ENCODE peak calls at places on chromosomes 13 and 19, in five cellular contexts. Q is stimulated activated CD8-positive, alpha-beta memory T cell treated with anti-CD3 and anti-CD28 coated beads, Interleukin-2, amount 100 ng/mL, for 1 hour; N is activated gamma-delta T cell treated with anti-CD3 and anti-CD28 coated beads, Interleukin-2, amount 50 U/mL, for 16 hours; O is ecto neural progenitor cell; W is T-helper 17 cell. C is an unnamed sample.

GRCh38 chr19:45280471-45280961 is 29.4 kb downstream of the MARK4 start:
- DNase-seq in Q (no peak), N (no peak), O (no peak), W (no peak), C (no peak)

GRCh38 chr19:46297700-46298476 is 1.0 kb downstream of the HIF3A start:
- DNase-seq in Q (no peak), N (no peak), O (no peak), W (no peak), C (no peak)

GRCh38 chr19:13420780-13421179 is 85.5 kb downstream of the CACNA1A start:
- DNase-seq in Q (no peak), N (no peak), O (no peak), W (no peak), C (no peak)

GRCh38 chr13:112583592-112584277 is 4.2 kb downstream of the TUBGCP3 start:
- DNase-seq in Q (no peak), N (no peak), O (no peak), W (no peak), C (no peak)

GRCh38 chr19:19406878-19407639 is 1.6 kb downstream of the GATAD2A start:
- DNase-seq in Q (peak; percentile 39), N (no peak), O (no peak), W (no peak), C (peak; percentile 55)

GRCh38 chr19:30684613-30685012 is 312.4 kb downstream of the ZNF536 start:
- DNase-seq in Q (no peak), N (no peak), O (no peak), W (no peak), C (no peak)

GRCh38 chr19:45451181-45451849 is 16.5 kb upstream of the FOSB start:
- DNase-seq in Q (no peak), N (no peak), O (no peak), W (peak; percentile 45), C (peak; percentile 56)

GRCh38 chr19:56310462-56310861 is 4.2 kb downstream of the ZSCAN5A start:
- DNase-seq in Q (no peak), N (no peak), O (no peak), W (no peak), C (no peak)

GRCh38 chr19:54521022-54521859 is 18.6 kb downstream of the LAIR2 start:
- DNase-seq in Q (no peak), N (no peak), O (no peak), W (no peak), C (no peak)

GRCh38 chr19:30512748-30513389 is 140.7 kb downstream of the ZNF536 start:
- DNase-seq in Q (no peak), N (no peak), O (no peak), W (no peak), C (no peak)

GRCh38 chr13:26707122-26708006 is 53.2 kb downstream of the GPR12 start:
- DNase-seq in Q (no peak), N (no peak), O (peak; percentile 59), W (no peak), C (peak; percentile 49)

GRCh38 chr19:36330226-36330625 is 48.8 kb downstream of the ZFP14 start:
- DNase-seq in Q (no peak), N (no peak), O (no peak), W (no peak), C (no peak)

GRCh38 chr19:7554990-7555864 is 19.7 kb downstream of the PNPLA6 start:
- DNase-seq in Q (no peak), N (no peak), O (peak; percentile 83), W (no peak), C (no peak)

GRCh38 chr13:99404005-99404755 is 97.0 kb upstream of the GPR183 start:
- DNase-seq in Q (no peak), N (no peak), O (no peak), W (no peak), C (no peak)

GRCh38 chr19:41233748-41234240 is 14.8 kb downstream of the AXL start:
- DNase-seq in Q (no peak), N (no peak), O (no peak), W (no peak), C (no peak)

GRCh38 chr19:7738023-7738422 is 6.1 kb upstream of the CLEC4G start:
- DNase-seq in Q (no peak), N (no peak), O (no peak), W (no peak), C (no peak)

GRCh38 chr13:33257786-33258185 is 27.8 kb downstream of the STARD13 start:
- DNase-seq in Q (no peak), N (no peak), O (no peak), W (no peak), C (no peak)

GRCh38 chr13:26968431-26969335 is 202.9 kb downstream of the USP12 start:
- DNase-seq in Q (no peak), N (no peak), O (no peak), W (no peak), C (peak; percentile 42)

GRCh38 chr13:98480915-98481510 is 95.9 kb downstream of the STK24 start:
- DNase-seq in Q (no peak), N (no peak), O (no peak), W (no peak), C (no peak)

GRCh38 chr13:54185785-54186184 is 1157.2 kb downstream of the OLFM4 start:
- DNase-seq in Q (no peak), N (no peak), O (peak; percentile 51), W (no peak), C (no peak)

GRCh38 chr19:16591803-16592556 is 19.8 kb upstream of the SLC35E1 start:
- DNase-seq in Q (no peak), N (no peak), O (no peak), W (no peak), C (peak; percentile 39)

GRCh38 chr13:108586826-108587225 is 42.6 kb upstream of the MYO16 start:
- DNase-seq in Q (no peak), N (no peak), O (no peak), W (no peak), C (no peak)

GRCh38 chr19:58354478-58355030 is 1.3 kb upstream of the A1BG start:
- DNase-seq in Q (no peak), N (no peak), O (no peak), W (no peak), C (no peak)

GRCh38 chr19:53102186-53102585 is 1.0 kb downstream of the ZNF160 start:
- DNase-seq in Q (no peak), N (no peak), O (peak; percentile 50), W (no peak), C (peak; percentile 6)

GRCh38 chr19:41575998-41576397 is at the start of gene CEACAM21:
- DNase-seq in Q (no peak), N (no peak), O (no peak), W (no peak), C (no peak)

GRCh38 chr13:114019367-114019766 is 45.5 kb upstream of the C13orf46 start:
- DNase-seq in Q (peak; percentile 24), N (no peak), O (no peak), W (peak; percentile 44), C (peak; percentile 9)

GRCh38 chr19:32173836-32174235 is 171.6 kb upstream of the ZNF507 start:
- DNase-seq in Q (no peak), N (no peak), O (peak; percentile 17), W (no peak), C (no peak)

GRCh38 chr13:43979492-43979891 is 99.8 kb downstream of the LACC1 start:
- DNase-seq in Q (no peak), N (no peak), O (no peak), W (no peak), C (no peak)

GRCh38 chr19:35710784-35711723 is 6.7 kb downstream of the ZBTB32 start:
- DNase-seq in Q (no peak), N (peak; percentile 47), O (no peak), W (no peak), C (no peak)